ENCODE peak calls at places on chromosomes 3 and 15, in eight cellular contexts. G is A549, V is tibial nerve, W is suprapubic skin, X is IMR-90, C is heart left ventricle, B is body of pancreas, R is HCT116. U is an unnamed sample. For H3K4me1, the result is how much of the 10 kb centered on the place peaks cover.

GRCh38 chr3:26712211-26713026 is 89.8 kb downstream of the LRRC3B start:
- DNase-seq in R (peak), C (peak), G (peak), V (no peak), W (no peak), B (peak), X (peak), U (no peak)

GRCh38 chr15:78537266-78537665 is 3.0 kb upstream of the PSMA4 start:
- DNase-seq in V (no peak), R (no peak), C (no peak), X (no peak), G (no peak), B (no peak), W (no peak), U (no peak)

GRCh38 chr15:89677381-89677780 is 1.8 kb downstream of the PLIN1 start:
- DNase-seq in W (no peak), X (no peak), C (no peak), G (no peak), V (no peak), B (no peak), R (no peak), U (no peak)

GRCh38 chr3:179613807-179614206 is 9.2 kb downstream of the NDUFB5 start:
- DNase-seq in W (no peak), B (no peak), G (no peak), V (no peak), X (peak), C (no peak), R (no peak), U (no peak)

GRCh38 chr15:39153718-39154117 is 427.2 kb upstream of the THBS1 start:
- DNase-seq in C (no peak), B (no peak), R (no peak), X (peak), G (no peak), W (no peak), V (no peak), U (no peak)

GRCh38 chr15:40908095-40908494 is 13.8 kb downstream of the VPS18 start:
- DNase-seq in C (no peak), X (no peak), R (no peak), B (no peak), V (no peak), G (no peak), W (no peak), U (no peak)

GRCh38 chr3:50237754-50238548 is 1.9 kb downstream of the GNAI2 start:
- DNase-seq in V (peak), R (no peak), B (peak), C (peak), G (no peak), X (peak), W (peak), U (peak)

GRCh38 chr3:132016061-132017041 is 18.5 kb downstream of the CPNE4 start:
- DNase-seq in V (no peak), B (no peak), W (no peak), C (no peak), R (no peak), X (no peak), G (no peak), U (no peak)

GRCh38 chr15:25724899-25725298 is 138.2 kb downstream of the ATP10A start:
- DNase-seq in C (no peak), W (no peak), R (no peak), V (no peak), G (no peak), X (no peak), B (no peak), U (no peak)

GRCh38 chr3:15300318-15301078 is 31.9 kb downstream of the SH3BP5 start:
- DNase-seq in W (peak), B (peak), X (peak), V (no peak), G (peak), C (no peak), R (peak), U (peak)

GRCh38 chr15:31298707-31299172 is 27.9 kb upstream of the KLF13 start:
- DNase-seq in V (no peak), R (no peak), X (no peak), B (no peak), G (no peak), C (no peak), W (no peak), U (peak)

GRCh38 chr3:178352300-178353021 is 183.8 kb upstream of the KCNMB2 start:
- DNase-seq in G (peak), C (no peak), W (no peak), X (peak), R (no peak), V (no peak), B (no peak), U (no peak)

GRCh38 chr3:12884790-12885584 is 43.6 kb upstream of the RPL32 start:
- DNase-seq in V (no peak), X (no peak), W (no peak), R (no peak), C (no peak), G (no peak), B (no peak), U (no peak)
- TF ChIP-seq POLR2A in V (no peak), X (no peak), W (no peak), R (no peak), C (no peak), G (no peak), B (no peak), U (no peak)

GRCh38 chr15:71275566-71276354 is 160.5 kb downstream of the THSD4 start:
- DNase-seq in R (no peak), X (no peak), G (no peak), V (no peak), W (no peak), B (no peak), C (no peak), U (no peak)
- TF ChIP-seq CTCF in R (no peak), X (no peak), G (no peak), V (no peak), W (no peak), B (no peak), C (no peak), U (no peak)

GRCh38 chr15:48298914-48299313 is 32.3 kb upstream of the DUT start:
- DNase-seq in W (no peak), B (no peak), C (no peak), X (no peak), G (no peak), V (no peak), R (no peak), U (no peak)

GRCh38 chr15:48297668-48298067 is 33.6 kb upstream of the DUT start:
- DNase-seq in X (no peak), C (no peak), G (no peak), V (no peak), R (no peak), B (no peak), W (no peak), U (no peak)

GRCh38 chr15:48304398-48304797 is 26.8 kb upstream of the DUT start:
- DNase-seq in C (no peak), V (no peak), B (no peak), G (no peak), R (no peak), W (no peak), X (no peak), U (no peak)

DNA sequence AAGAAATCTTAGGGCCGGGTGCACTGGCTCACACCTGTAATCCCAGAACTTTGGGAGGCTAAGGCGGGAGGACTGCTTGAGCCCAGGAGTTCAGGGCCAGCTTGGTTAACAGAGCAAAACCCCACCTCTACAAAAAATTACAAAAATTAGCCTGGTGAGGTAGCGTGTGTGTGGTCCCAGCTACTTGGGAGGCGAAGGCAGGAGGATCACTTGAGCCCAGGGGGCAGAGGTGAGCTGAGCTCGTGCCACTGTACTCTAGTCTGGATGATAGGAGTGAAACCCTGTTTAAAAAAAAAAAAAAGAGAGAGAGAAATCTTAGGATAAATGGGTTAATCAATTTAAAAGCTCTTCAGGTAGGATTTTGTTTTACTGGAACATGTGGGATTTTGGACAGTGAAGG is 31.2 kb upstream of the DUT start:
- DNase-seq in W (no peak), C (no peak), B (no peak), V (no peak), R (no peak), X (no peak), G (no peak), U (no peak)
- H3K4me1 ChIP-seq in W (under half), C (under half), B (under half), V (under half), R (under half), X (under half), G (under half), U (under half)

DNA sequence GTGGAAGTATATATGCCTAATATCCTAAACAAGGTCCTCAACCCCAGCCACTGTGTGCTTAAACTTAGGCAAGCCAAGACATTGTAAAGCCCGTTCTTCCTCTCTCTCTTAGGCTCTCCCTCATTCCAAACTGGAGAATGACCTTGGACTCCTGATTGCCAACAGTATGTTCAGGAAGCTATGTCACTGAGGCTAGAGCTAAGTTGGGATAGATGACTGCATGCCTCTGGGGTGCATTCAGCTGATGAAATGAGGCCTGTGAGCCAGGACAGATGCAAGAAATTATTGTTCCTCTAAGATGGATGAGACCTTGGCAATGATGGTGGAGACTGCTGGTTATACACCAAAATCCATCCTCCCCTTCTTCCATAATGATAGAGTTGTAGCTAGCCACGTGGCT is 27.9 kb upstream of the TBC1D21 start:
- DNase-seq in X (no peak), B (no peak), V (no peak), R (no peak), W (no peak), C (no peak), G (no peak), U (no peak)
- TF ChIP-seq POLR2A in X (no peak), B (no peak), V (no peak), R (no peak), W (no peak), C (no peak), G (no peak), U (no peak)

GRCh38 chr3:52873433-52874159 is 23.8 kb downstream of the STIMATE start:
- DNase-seq in X (peak), V (no peak), C (no peak), R (no peak), W (no peak), G (no peak), B (no peak), U (no peak)
- TF ChIP-seq CTCF in X (peak), V (no peak), C (no peak), R (no peak), W (no peak), G (no peak), B (peak), U (no peak)

GRCh38 chr3:149395107-149396089 is 17.9 kb upstream of the TM4SF1 start:
- DNase-seq in R (no peak), W (no peak), X (peak), V (peak), C (peak), G (no peak), B (peak), U (no peak)
- H3K4me1 ChIP-seq in R (under half), W (under half), X (under half), V (under half), C (under half), G (half or more), B (half or more), U (under half)

GRCh38 chr3:171456765-171457164 is 3.4 kb downstream of the TNIK start:
- DNase-seq in R (no peak), W (no peak), X (no peak), G (no peak), V (no peak), C (no peak), B (no peak), U (no peak)

GRCh38 chr3:171458857-171459129 is 1.4 kb downstream of the TNIK start:
- DNase-seq in G (no peak), X (no peak), W (no peak), C (no peak), V (no peak), R (no peak), B (no peak), U (no peak)

GRCh38 chr3:171459130-171459941 is 869 bp downstream of the TNIK start:
- DNase-seq in G (no peak), R (no peak), X (peak), B (peak), C (peak), W (peak), V (peak), U (peak)

GRCh38 chr3:171457263-171458055 is 2.7 kb downstream of the TNIK start:
- DNase-seq in R (no peak), B (no peak), X (no peak), W (no peak), V (no peak), C (no peak), G (no peak), U (no peak)

GRCh38 chr3:171458056-171458856 is 1.9 kb downstream of the TNIK start:
- DNase-seq in B (no peak), C (peak), R (no peak), X (no peak), G (no peak), V (no peak), W (no peak), U (peak)
- TF ChIP-seq POLR2A in B (no peak), C (no peak), R (no peak), X (no peak), G (no peak), V (no peak), W (no peak), U (no peak)

GRCh38 chr3:186529204-186529999 is 14.8 kb downstream of the CRYGS start:
- DNase-seq in X (no peak), R (no peak), V (no peak), B (no peak), W (no peak), C (no peak), G (no peak), U (no peak)
- TF ChIP-seq CTCF in X (no peak), R (no peak), V (no peak), B (no peak), W (no peak), C (no peak), G (no peak), U (no peak)